ENCODE peak calls at places on chromosomes 16 and 17, in five cellular contexts. I, F, W, D and C are unnamed samples.

GRCh38 chr17:76153202-76153601 is 12.2 kb upstream of the FOXJ1 start:
- DNase-seq in I (no peak), F (no peak), W (peak), D (no peak), C (no peak)

GRCh38 chr16:68229431-68230175 is 6.3 kb downstream of the ESRP2 start:
- DNase-seq in I (no peak), F (no peak), W (no peak), D (peak), C (peak)

GRCh38 chr16:706189-707061 is 824 bp upstream of the FBXL16 start:
- DNase-seq in I (no peak), F (no peak), W (no peak), D (no peak), C (no peak)

GRCh38 chr17:32862940-32863339 is 14.0 kb downstream of the MYO1D start:
- DNase-seq in I (no peak), F (no peak), W (no peak), D (no peak), C (no peak)

GRCh38 chr17:15910791-15911190 is 34.1 kb upstream of the ADORA2B start:
- DNase-seq in I (peak), F (no peak), W (no peak), D (peak), C (no peak)

GRCh38 chr16:28609631-28610594 is at the start of gene SULT1A1:
- DNase-seq in I (peak), F (no peak), W (peak), D (no peak), C (no peak)

GRCh38 chr17:8489841-8490240 is 54.2 kb downstream of the NDEL1 start:
- DNase-seq in I (no peak), F (no peak), W (no peak), D (peak), C (peak)

GRCh38 chr16:84466692-84467091 is 37.8 kb downstream of the MEAK7 start:
- DNase-seq in I (no peak), F (no peak), W (no peak), D (no peak), C (no peak)

GRCh38 chr17:57902800-57903759 is 52.1 kb downstream of the CUEDC1 start:
- DNase-seq in I (peak), F (peak), W (peak), D (peak), C (no peak)

GRCh38 chr17:50347087-50347893 is 1.4 kb downstream of the XYLT2 start:
- DNase-seq in I (no peak), F (no peak), W (no peak), D (peak), C (no peak)

GRCh38 chr17:50348522-50349240 is 2.8 kb downstream of the XYLT2 start:
- DNase-seq in I (no peak), F (no peak), W (no peak), D (peak), C (no peak)

GRCh38 chr17:50346313-50347086 is 574 bp downstream of the XYLT2 start:
- DNase-seq in I (peak), F (no peak), W (no peak), D (peak), C (no peak)

GRCh38 chr17:50349241-50349595 is 3.3 kb downstream of the XYLT2 start:
- DNase-seq in I (no peak), F (no peak), W (no peak), D (no peak), C (no peak)

DNA sequence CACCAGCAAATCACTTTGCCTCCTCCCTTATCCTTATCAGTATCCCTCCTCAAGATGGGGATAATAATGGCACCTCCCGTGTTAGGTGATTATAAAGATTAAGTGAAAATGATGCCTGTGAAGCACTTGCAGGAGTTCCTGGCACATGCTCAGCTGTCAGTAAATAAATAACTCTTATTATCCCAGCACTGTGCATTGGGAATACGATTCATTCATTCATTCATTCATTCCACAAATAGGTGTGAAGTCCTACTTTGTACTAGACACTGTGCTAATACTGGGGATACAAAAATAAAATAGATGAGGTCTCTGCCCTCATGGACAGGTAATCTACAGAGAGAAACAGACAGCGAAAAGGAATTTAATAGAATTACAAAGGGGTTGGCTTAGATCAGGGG is 2.0 kb downstream of the XYLT2 start:
- DNase-seq in I (no peak), F (no peak), W (no peak), D (no peak), C (no peak)
- H3K4me3 ChIP-seq in I (no peak), F (no peak), W (no peak), D (peak), C (peak)

GRCh38 chr16:79359082-79359481 is 241.5 kb downstream of the MAF start:
- DNase-seq in I (no peak), F (no peak), W (no peak), D (no peak), C (no peak)

GRCh38 chr16:79360267-79360666 is 240.3 kb downstream of the MAF start:
- DNase-seq in I (no peak), F (no peak), W (no peak), D (no peak), C (no peak)

GRCh38 chr16:79358188-79358587 is 242.3 kb downstream of the MAF start:
- DNase-seq in I (no peak), F (no peak), W (no peak), D (no peak), C (no peak)

GRCh38 chr16:79351927-79352326 is 248.6 kb downstream of the MAF start:
- DNase-seq in I (no peak), F (no peak), W (no peak), D (no peak), C (no peak)

DNA sequence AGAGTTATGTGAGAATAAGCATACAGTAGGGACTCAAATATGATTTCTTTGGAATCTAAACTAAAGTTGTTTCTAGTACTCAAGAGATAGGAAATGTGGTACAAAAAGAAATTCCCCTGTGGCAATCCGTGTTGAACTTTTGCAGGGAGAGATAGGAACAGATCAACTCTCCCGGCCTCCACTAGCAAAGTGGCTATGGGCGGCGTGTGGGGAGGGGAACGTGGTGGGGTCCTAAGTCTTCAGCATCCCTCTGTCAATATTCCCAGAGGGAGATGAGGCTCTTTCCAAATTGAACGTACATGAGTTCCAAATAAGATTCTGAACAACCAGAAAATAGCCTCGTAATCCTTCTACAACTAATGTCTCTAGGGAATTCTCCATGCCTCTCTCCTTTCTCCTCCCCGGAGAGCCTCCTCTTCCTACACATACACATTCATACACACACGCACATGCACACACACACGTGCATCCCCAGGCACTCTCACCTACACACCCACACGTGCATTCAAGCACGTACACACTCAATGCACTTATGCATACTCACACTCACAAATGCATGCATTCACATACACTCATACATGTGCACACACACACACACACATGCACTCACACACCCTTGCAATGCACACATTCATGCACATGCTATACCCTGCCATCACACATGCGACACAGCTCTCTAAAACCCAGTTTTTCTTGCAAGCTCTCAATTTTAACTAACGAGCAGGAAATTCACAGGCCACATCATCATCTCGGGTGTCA is 244.8 kb downstream of the MAF start:
- DNase-seq in I (no peak), F (no peak), W (no peak), D (no peak), C (no peak)
- H3K4me3 ChIP-seq in I (no peak), F (no peak), W (no peak), D (no peak), C (no peak)

GRCh38 chr17:77537566-77537965 is 396.8 kb downstream of the SEC14L1 start:
- DNase-seq in I (no peak), F (no peak), W (peak), D (no peak), C (no peak)

GRCh38 chr17:77535892-77536291 is 395.1 kb downstream of the SEC14L1 start:
- DNase-seq in I (no peak), F (no peak), W (peak), D (peak), C (no peak)

GRCh38 chr17:77534137-77534536 is 393.4 kb downstream of the SEC14L1 start:
- DNase-seq in I (no peak), F (no peak), W (no peak), D (no peak), C (no peak)

GRCh38 chr17:77531641-77532040 is 390.9 kb downstream of the SEC14L1 start:
- DNase-seq in I (no peak), F (no peak), W (no peak), D (no peak), C (no peak)

GRCh38 chr17:77535435-77535834 is 394.7 kb downstream of the SEC14L1 start:
- DNase-seq in I (no peak), F (no peak), W (peak), D (no peak), C (no peak)
- H3K4me3 ChIP-seq in I (no peak), F (no peak), W (no peak), D (no peak), C (no peak)

GRCh38 chr17:55266051-55266957 is 1.5 kb downstream of the HLF start:
- DNase-seq in I (no peak), F (no peak), W (peak), D (peak), C (no peak)

GRCh38 chr17:55266958-55267688 is 2.4 kb downstream of the HLF start:
- DNase-seq in I (no peak), F (no peak), W (no peak), D (peak), C (no peak)

GRCh38 chr17:55264273-55264639 is 504 bp upstream of the HLF start:
- DNase-seq in I (no peak), F (no peak), W (peak), D (no peak), C (no peak)

GRCh38 chr17:55264640-55265298 is at the start of gene HLF:
- DNase-seq in I (no peak), F (no peak), W (peak), D (peak), C (peak)

GRCh38 chr17:55265434-55266021 is 768 bp downstream of the HLF start:
- DNase-seq in I (no peak), F (no peak), W (peak), D (peak), C (no peak)
- H3K4me3 ChIP-seq in I (no peak), F (no peak), W (peak), D (peak), C (peak)

GRCh38 chr17:67528751-67529436 is 151.8 kb downstream of the PITPNC1 start:
- DNase-seq in I (peak), F (peak), W (peak), D (peak), C (peak)
- H3K4me3 ChIP-seq in I (peak), F (peak), W (peak), D (peak), C (peak)

GRCh38 chr17:79987890-79988162 is 47.8 kb downstream of the TBC1D16 start:
- DNase-seq in I (no peak), F (no peak), W (no peak), D (peak), C (no peak)
- H3K4me3 ChIP-seq in I (no peak), F (peak), W (no peak), D (peak), C (no peak)

DNA sequence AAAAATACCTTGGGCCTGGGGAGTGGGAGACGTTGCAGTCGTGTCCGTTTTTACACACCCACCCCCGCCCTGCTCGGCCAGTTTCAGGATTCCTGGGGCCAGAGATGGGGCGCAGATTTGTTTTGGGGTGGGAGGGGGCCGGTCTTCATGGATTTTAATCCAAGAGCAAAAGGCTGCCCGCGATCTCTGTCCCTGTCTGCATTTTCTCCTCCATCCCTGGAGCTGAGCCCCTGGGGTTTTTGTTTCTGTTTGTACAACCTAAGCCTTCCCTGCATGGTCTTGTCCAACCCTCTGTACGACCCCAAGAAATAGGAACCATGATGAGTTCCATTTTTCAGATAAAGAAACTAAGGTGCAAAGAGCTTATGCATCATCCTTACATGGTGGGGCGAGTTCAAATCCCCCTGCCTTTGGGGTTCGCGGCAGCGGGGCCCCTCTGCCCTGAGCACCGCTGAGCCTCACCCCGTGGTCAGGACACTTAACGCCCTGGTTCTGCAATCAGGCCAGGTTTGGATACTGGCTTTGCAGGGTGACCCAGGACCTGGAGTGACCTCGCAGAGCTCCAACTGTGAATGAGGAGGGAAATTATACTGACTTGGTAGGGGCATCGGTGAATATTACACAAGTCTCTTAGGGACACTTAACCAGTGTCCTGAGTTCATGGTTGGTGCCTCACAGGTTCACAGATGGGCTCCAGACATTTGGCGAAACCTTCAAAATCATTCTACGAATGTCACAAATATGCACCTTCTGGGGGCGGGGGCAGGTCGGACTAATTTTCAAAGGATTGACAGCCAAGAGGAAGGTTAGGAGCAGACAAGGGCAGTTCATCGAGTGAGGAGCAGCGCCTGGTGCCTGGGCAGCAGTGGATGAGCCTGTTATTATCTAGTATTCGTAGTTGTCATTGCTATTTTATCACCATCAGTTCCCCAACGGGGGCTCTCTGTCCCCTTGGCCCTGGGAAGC is 4.1 kb upstream of the FOXF1 start:
- DNase-seq in I (no peak), F (no peak), W (no peak), D (no peak), C (no peak)
- H3K4me3 ChIP-seq in I (no peak), F (peak), W (peak), D (no peak), C (no peak)

GRCh38 chr17:50918933-50919296 is 52.8 kb upstream of the TOB1 start:
- DNase-seq in I (no peak), F (no peak), W (no peak), D (peak), C (no peak)
- H3K4me3 ChIP-seq in I (no peak), F (no peak), W (peak), D (no peak), C (no peak)

GRCh38 chr16:56477096-56477878 is 25.9 kb downstream of the OGFOD1 start:
- DNase-seq in I (peak), F (peak), W (no peak), D (peak), C (peak)
- H3K4me3 ChIP-seq in I (no peak), F (no peak), W (no peak), D (peak), C (no peak)